ENCODE peak calls at places on chromosomes 4 and X, in four cellular contexts. H, O, D and J are unnamed samples.

GRCh38 chr4:156442961-156443360 is 489.3 kb upstream of the CTSO start:
- DNase-seq in H (no peak), O (no peak), D (no peak), J (no peak)

GRCh38 chrX:82748901-82749505 is 759.1 kb upstream of the POU3F4 start:
- DNase-seq in H (no peak), O (no peak), D (no peak), J (no peak)

GRCh38 chrX:50799531-50799961 is 14.4 kb downstream of the SHROOM4 start:
- DNase-seq in H (no peak), O (no peak), D (no peak), J (no peak)

GRCh38 chr4:38313999-38314561 is 349.9 kb upstream of the KLF3 start:
- DNase-seq in H (no peak), O (no peak), D (no peak), J (no peak)

GRCh38 chr4:154205471-154205870 is 286.1 kb downstream of the DCHS2 start:
- DNase-seq in H (no peak), O (no peak), D (no peak), J (no peak)

GRCh38 chrX:97700547-97700946 is 816.8 kb downstream of the RPA4 start:
- DNase-seq in H (no peak), O (no peak), D (no peak), J (no peak)

GRCh38 chr4:40227284-40227683 is 30.5 kb downstream of the RHOH start:
- DNase-seq in H (no peak), O (no peak), D (no peak), J (no peak)

GRCh38 chrX:111041018-111041462 is 55.0 kb upstream of the PAK3 start:
- DNase-seq in H (no peak), O (peak), D (peak), J (peak)

GRCh38 chr4:176377705-176378302 is 58.0 kb downstream of the SPCS3 start:
- DNase-seq in H (no peak), O (no peak), D (peak), J (no peak)

GRCh38 chr4:52299120-52299519 is 248.0 kb downstream of the SPATA18 start:
- DNase-seq in H (no peak), O (no peak), D (no peak), J (no peak)

GRCh38 chrX:14508025-14508690 is 21.2 kb upstream of the GLRA2 start:
- DNase-seq in H (no peak), O (no peak), D (peak), J (no peak)

GRCh38 chr4:79050521-79050880 is 111.3 kb upstream of the PAQR3 start:
- DNase-seq in H (peak), O (peak), D (peak), J (peak)

GRCh38 chrX:87572911-87573310 is 55.3 kb downstream of the KLHL4 start:
- DNase-seq in H (no peak), O (no peak), D (no peak), J (no peak)

GRCh38 chr4:23654791-23655190 is 235.1 kb downstream of the PPARGC1A start:
- DNase-seq in H (no peak), O (no peak), D (no peak), J (no peak)

GRCh38 chr4:185395255-185395955 is at the start of gene LRP2BP:
- DNase-seq in H (no peak), O (peak), D (no peak), J (no peak)

GRCh38 chr4:177573487-177573886 is 131.2 kb upstream of the AGA start:
- DNase-seq in H (no peak), O (no peak), D (peak), J (no peak)

GRCh38 chr4:10158355-10158942 is 41.9 kb upstream of the WDR1 start:
- DNase-seq in H (no peak), O (no peak), D (no peak), J (no peak)

GRCh38 chr4:166846939-166847338 is 387.4 kb downstream of the SPOCK3 start:
- DNase-seq in H (no peak), O (no peak), D (no peak), J (no peak)

GRCh38 chrX:100745806-100746537 is 14.1 kb upstream of the SYTL4 start:
- DNase-seq in H (no peak), O (no peak), D (peak), J (no peak)

GRCh38 chrX:29229802-29230201 is 642.6 kb downstream of the IL1RAPL1 start:
- DNase-seq in H (no peak), O (no peak), D (no peak), J (no peak)

GRCh38 chr4:26525751-26526150 is 35.5 kb upstream of the CCKAR start:
- DNase-seq in H (no peak), O (no peak), D (no peak), J (no peak)

GRCh38 chr4:139808381-139809206 is 143.0 kb downstream of the MGST2 start:
- DNase-seq in H (no peak), O (no peak), D (peak), J (peak)

GRCh38 chr4:155353923-155354540 is 22.7 kb downstream of the MAP9 start:
- DNase-seq in H (peak), O (no peak), D (peak), J (peak)

GRCh38 chr4:105025263-105026017 is 121.2 kb upstream of the TET2 start:
- DNase-seq in H (no peak), O (no peak), D (no peak), J (no peak)

GRCh38 chr4:74583757-74584156 is 138.8 kb downstream of the AREG start:
- DNase-seq in H (no peak), O (no peak), D (no peak), J (no peak)

GRCh38 chr4:76651616-76652015 is 216.6 kb downstream of the SHROOM3 start:
- DNase-seq in H (no peak), O (no peak), D (no peak), J (no peak)

GRCh38 chrX:64204701-64205440 is 637 bp downstream of the AMER1 start:
- DNase-seq in H (peak), O (no peak), D (peak), J (no peak)

GRCh38 chr4:61666248-61666647 is 466.1 kb downstream of the ADGRL3 start:
- DNase-seq in H (no peak), O (no peak), D (no peak), J (no peak)

GRCh38 chr4:2256781-2257191 is 5.1 kb downstream of the MXD4 start:
- DNase-seq in H (no peak), O (no peak), D (no peak), J (no peak)

GRCh38 chrX:39749135-39749534 is 348.6 kb downstream of the BCOR start:
- DNase-seq in H (no peak), O (no peak), D (no peak), J (no peak)

GRCh38 chr4:119299221-119300071 is 22.5 kb downstream of the FABP2 start:
- DNase-seq in H (no peak), O (no peak), D (peak), J (no peak)

GRCh38 chr4:38062088-38062893 is 102.1 kb downstream of the PTTG2 start:
- DNase-seq in H (no peak), O (peak), D (peak), J (peak)

GRCh38 chr4:139142097-139142496 is 34.9 kb downstream of the ELF2 start:
- DNase-seq in H (no peak), O (no peak), D (no peak), J (no peak)

GRCh38 chr4:85527815-85528214 is 52.9 kb downstream of the ARHGAP24 start:
- DNase-seq in H (no peak), O (no peak), D (no peak), J (no peak)